ENCODE peak calls at places on chromosomes 3 and 15, in six cellular contexts. D is spleen, J is ovary, R is stomach, K is colonic mucosa, X is IMR-90. C is an unnamed sample.

GRCh38 chr3:186381424-186382216 is 19.6 kb upstream of the DGKG start:
- DNase-seq in K (peak; percentile 59), X (no peak), J (no peak), R (no peak), D (no peak), C (no peak)

GRCh38 chr3:140954576-140954975 is 12.9 kb downstream of the SLC25A36 start:
- DNase-seq in K (no peak), R (no peak), J (no peak), X (no peak), D (no peak), C (no peak)

GRCh38 chr15:66481107-66481856 is 16.3 kb downstream of the SNAPC5 start:
- DNase-seq in R (no peak), X (peak; percentile 38), J (no peak), D (no peak), K (no peak), C (no peak)

GRCh38 chr15:60414016-60414682 is 16.4 kb upstream of the ANXA2 start:
- DNase-seq in J (no peak), D (no peak), R (no peak), K (no peak), X (peak; percentile 78), C (no peak)

GRCh38 chr3:29436612-29437313 is 155.9 kb downstream of the RBMS3 start:
- DNase-seq in J (no peak), K (no peak), D (no peak), R (no peak), X (peak; percentile 37), C (no peak)

GRCh38 chr3:71006810-71007785 is 576.4 kb downstream of the FOXP1 start:
- DNase-seq in J (no peak), X (no peak), K (no peak), R (no peak), D (no peak), C (no peak)

GRCh38 chr3:12014613-12015012 is 10.4 kb downstream of the SYN2 start:
- DNase-seq in J (no peak), K (no peak), R (no peak), D (no peak), X (no peak), C (no peak)

GRCh38 chr3:49009391-49009790 is 2.2 kb downstream of the WDR6 start:
- DNase-seq in R (no peak), X (no peak), D (no peak), J (no peak), K (no peak), C (no peak)

GRCh38 chr3:167892204-167892603 is 156.7 kb downstream of the SERPINI1 start:
- DNase-seq in X (no peak), D (no peak), J (no peak), R (no peak), K (no peak), C (no peak)

GRCh38 chr15:60835974-60836373 is 357.0 kb upstream of the ICE2 start:
- DNase-seq in X (peak; percentile 82), R (no peak), D (no peak), K (no peak), J (no peak), C (no peak)

GRCh38 chr3:118529554-118529953 is 505.1 kb downstream of the IGSF11 start:
- DNase-seq in K (no peak), J (no peak), D (no peak), R (no peak), X (no peak), C (no peak)

GRCh38 chr3:23761440-23761896 is 44.3 kb upstream of the UBE2E1 start:
- DNase-seq in D (no peak), X (peak; percentile 55), J (no peak), K (peak; percentile 37), R (no peak), C (no peak)

GRCh38 chr3:132117642-132118041 is 82.8 kb upstream of the CPNE4 start:
- DNase-seq in R (no peak), J (no peak), K (no peak), X (no peak), D (no peak), C (no peak)

GRCh38 chr3:39279745-39280517 is at the start of gene CX3CR1:
- DNase-seq in D (no peak), K (no peak), R (no peak), J (no peak), X (no peak), C (no peak)

GRCh38 chr15:62739507-62739906 is 303.0 kb upstream of the TPM1 start:
- DNase-seq in J (no peak), K (no peak), X (peak; percentile 86), D (no peak), R (no peak), C (no peak)

GRCh38 chr3:152269423-152270144 is 855 bp downstream of the MBNL1 start:
- DNase-seq in X (peak; percentile 94), R (peak; percentile 28), K (peak; percentile 76), D (peak; percentile 74), J (peak; percentile 42), C (peak; percentile 74)

DNA sequence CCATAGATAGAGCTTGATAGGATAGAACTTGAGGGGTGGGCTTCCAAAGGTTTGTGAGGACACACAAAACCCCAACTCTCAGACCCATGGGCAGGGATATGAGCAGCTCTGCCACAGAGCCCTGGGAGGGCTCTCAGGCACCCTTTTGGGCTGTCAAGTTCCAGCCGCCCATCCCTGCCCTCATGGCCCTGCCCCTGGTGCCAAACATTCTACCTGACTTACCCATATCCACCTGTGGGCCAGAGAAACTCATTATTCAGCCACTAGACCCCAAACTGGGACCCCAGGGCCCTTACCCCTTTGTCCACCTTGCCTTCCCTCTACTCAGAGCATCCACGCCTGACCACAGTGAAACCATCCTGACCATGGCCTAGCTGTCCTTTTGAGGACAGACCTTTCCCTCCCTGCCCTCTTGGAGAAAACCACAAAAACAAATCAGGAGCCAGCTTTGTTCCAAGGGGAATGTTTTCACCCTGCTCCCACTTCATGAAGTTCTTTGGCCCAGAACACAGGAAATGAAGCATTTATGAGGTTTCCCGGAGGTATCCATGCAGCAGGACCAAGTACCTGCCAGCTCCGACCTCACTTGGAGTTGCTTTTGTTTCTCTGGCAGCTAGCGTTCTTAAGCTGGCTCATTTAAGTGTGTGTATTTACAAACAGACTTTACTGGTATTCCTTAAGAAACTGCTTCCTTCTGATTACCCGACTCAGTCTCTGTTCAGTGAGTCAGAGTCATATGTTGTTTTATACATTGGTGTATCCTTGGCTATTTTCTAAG is 34.2 kb upstream of the GALNT15 start:
- DNase-seq in D (no peak), X (peak; percentile 88), K (no peak), R (no peak), J (no peak), C (peak; percentile 74)
- H3K9me3 ChIP-seq in D (peaks cover 17% of the 10 kb centered on the region), X (peaks cover 7% of the 10 kb centered on the region), K (no peaks in the 10 kb centered on the region), R (no peaks in the 10 kb centered on the region), J (no peaks in the 10 kb centered on the region), C (peaks cover 19% of the 10 kb centered on the region)

GRCh38 chr3:65439641-65440040 is 599.1 kb downstream of the MAGI1 start:
- DNase-seq in J (peak; percentile 32), X (peak; percentile 74), D (no peak), K (peak; percentile 36), R (peak; percentile 37), C (no peak)
- TF ChIP-seq CTCF in J (no peak), X (peak; percentile 72), D (no peak), K (no peak), R (peak; percentile 35), C (peak; percentile 17)

GRCh38 chr3:190159902-190160435 is 39.3 kb upstream of the P3H2 start:
- DNase-seq in R (no peak), D (no peak), X (no peak), J (no peak), K (no peak), C (no peak)
- H3K9me3 ChIP-seq in R (no peaks in the 10 kb centered on the region), D (peaks cover 4% of the 10 kb centered on the region), X (peaks cover 1% of the 10 kb centered on the region), J (no peaks in the 10 kb centered on the region), K (no peaks in the 10 kb centered on the region), C (no peaks in the 10 kb centered on the region)

GRCh38 chr3:188829577-188829976 is 342.2 kb upstream of the TPRG1 start:
- DNase-seq in X (no peak), K (no peak), J (no peak), R (no peak), D (no peak), C (no peak)

GRCh38 chr3:188832146-188832545 is 339.6 kb upstream of the TPRG1 start:
- DNase-seq in X (no peak), K (no peak), J (no peak), R (no peak), D (no peak), C (no peak)

GRCh38 chr3:188827593-188827992 is 344.2 kb upstream of the TPRG1 start:
- DNase-seq in J (no peak), R (no peak), K (no peak), D (no peak), X (peak; percentile 21), C (no peak)

GRCh38 chr3:188832961-188833615 is 338.7 kb upstream of the TPRG1 start:
- DNase-seq in R (no peak), X (no peak), K (no peak), J (no peak), D (no peak), C (no peak)

DNA sequence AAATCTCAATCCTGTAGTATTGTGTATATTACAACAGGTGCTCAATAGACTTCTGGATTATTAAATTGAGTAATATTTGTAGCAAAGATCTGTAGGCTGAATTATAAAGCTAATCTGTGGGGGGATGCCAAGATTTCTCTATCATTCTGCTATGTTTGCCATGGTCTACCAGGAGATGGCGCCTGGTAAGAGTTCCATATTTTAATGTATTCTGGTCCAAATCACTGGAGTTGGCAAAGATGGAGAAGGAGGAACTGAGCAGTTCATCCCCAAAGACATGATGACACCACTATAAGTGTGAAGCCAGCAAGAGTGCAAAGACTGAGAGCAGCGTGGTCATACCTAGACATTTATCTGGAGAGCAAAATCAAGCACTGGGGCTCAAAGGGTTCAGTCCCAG is 340.8 kb upstream of the TPRG1 start:
- DNase-seq in D (no peak), K (no peak), J (no peak), R (no peak), X (no peak), C (no peak)
- TF ChIP-seq CTCF in D (no peak), K (no peak), J (no peak), R (peak; percentile 7), X (peak; percentile 30), C (no peak)

DNA sequence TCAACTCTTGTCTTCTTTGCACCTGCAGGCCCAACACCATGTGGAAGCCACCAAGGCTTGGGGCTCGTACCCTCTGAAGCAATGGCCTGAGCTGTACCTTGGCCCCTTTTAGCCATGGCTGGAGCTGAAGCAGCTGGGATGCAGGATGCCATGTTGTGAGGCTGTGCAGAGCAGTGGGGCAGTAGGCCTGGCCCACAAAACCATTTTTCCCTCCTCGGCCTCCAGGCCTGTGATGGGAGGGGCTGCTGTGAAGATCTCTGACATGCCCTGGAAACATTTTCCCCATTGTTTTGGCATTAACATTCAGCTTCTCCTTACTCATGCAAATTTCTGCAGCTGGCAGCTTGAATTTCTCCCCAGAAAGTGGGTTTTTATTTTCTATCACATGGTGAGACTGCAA is 58.5 kb downstream of the DPH6 start:
- DNase-seq in D (no peak), X (no peak), J (no peak), R (no peak), K (no peak), C (no peak)
- H3K9me3 ChIP-seq in D (peaks cover 25% of the 10 kb centered on the region), X (peaks cover 6% of the 10 kb centered on the region), J (peaks cover 4% of the 10 kb centered on the region), R (no peaks in the 10 kb centered on the region), K (no peaks in the 10 kb centered on the region), C (no peaks in the 10 kb centered on the region)

C was measured in right atrium auricular region.